ENCODE peak calls at places on chromosomes 12 and 14, in four cellular contexts. One of them, this sample, is unnamed.

GRCh38 chr14:22560638-22561365 is 28.2 kb downstream of the DAD1 start:
- DNase-seq in GM23248: no peak
- DNase-seq in AG20443: no peak
- DNase-seq in neural crest cell: no peak
- DNase-seq in this sample: no peak

GRCh38 chr14:77883479-77884238 is 83.8 kb downstream of the ADCK1 start:
- DNase-seq in GM23248: no peak
- DNase-seq in AG20443: no peak
- DNase-seq in neural crest cell: no peak
- DNase-seq in this sample: no peak

GRCh38 chr12:1948883-1949282 is 30.4 kb upstream of the CACNA2D4 start:
- DNase-seq in GM23248: no peak
- DNase-seq in AG20443: no peak
- DNase-seq in neural crest cell: no peak
- DNase-seq in this sample: no peak

GRCh38 chr12:119839201-119839600 is 37.9 kb downstream of the CIT start:
- DNase-seq in GM23248: no peak
- DNase-seq in AG20443: no peak
- DNase-seq in neural crest cell: no peak
- DNase-seq in this sample: no peak

GRCh38 chr14:52023518-52023917 is 34.2 kb downstream of the RTRAF start:
- DNase-seq in GM23248: peak; percentile 91
- DNase-seq in AG20443: peak; percentile 84
- DNase-seq in neural crest cell: no peak
- DNase-seq in this sample: no peak

GRCh38 chr14:50233335-50234250 is 2.2 kb upstream of the SOS2 start:
- DNase-seq in GM23248: no peak
- DNase-seq in AG20443: no peak
- DNase-seq in neural crest cell: no peak
- DNase-seq in this sample: no peak

GRCh38 chr12:82174383-82174782 is 183.8 kb downstream of the CCDC59 start:
- DNase-seq in GM23248: no peak
- DNase-seq in AG20443: no peak
- DNase-seq in neural crest cell: no peak
- DNase-seq in this sample: no peak

GRCh38 chr14:52776816-52777215 is 14.6 kb downstream of the GNPNAT1 start:
- DNase-seq in GM23248: no peak
- DNase-seq in AG20443: no peak
- DNase-seq in neural crest cell: no peak
- DNase-seq in this sample: no peak

GRCh38 chr12:93380480-93381121 is 2.9 kb downstream of the NUDT4 start:
- DNase-seq in GM23248: peak; percentile 64
- DNase-seq in AG20443: no peak
- DNase-seq in neural crest cell: no peak
- DNase-seq in this sample: no peak

GRCh38 chr12:58919271-58920101 is 818 bp downstream of the LRIG3 start:
- DNase-seq in GM23248: peak; percentile 70
- DNase-seq in AG20443: peak; percentile 33
- DNase-seq in neural crest cell: no peak
- DNase-seq in this sample: no peak

GRCh38 chr14:36167431-36167830 is 9.1 kb downstream of the PTCSC3 start:
- DNase-seq in GM23248: no peak
- DNase-seq in AG20443: no peak
- DNase-seq in neural crest cell: no peak
- DNase-seq in this sample: no peak

GRCh38 chr14:93939304-93940229 is 12.4 kb downstream of the FAM181A start:
- DNase-seq in GM23248: peak; percentile 76
- DNase-seq in AG20443: peak; percentile 94
- DNase-seq in neural crest cell: peak; percentile 96
- DNase-seq in this sample: no peak

GRCh38 chr12:32502693-32503510 is 103.5 kb downstream of the FGD4 start:
- DNase-seq in GM23248: peak; percentile 80
- DNase-seq in AG20443: peak; percentile 77
- DNase-seq in neural crest cell: no peak
- DNase-seq in this sample: no peak

GRCh38 chr12:127145929-127146789 is 1120.8 kb upstream of the TMEM132C start:
- DNase-seq in GM23248: peak; percentile 91
- DNase-seq in AG20443: peak; percentile 89
- DNase-seq in neural crest cell: no peak
- DNase-seq in this sample: no peak

GRCh38 chr14:31229638-31230229 is 22.1 kb upstream of the HECTD1 start:
- DNase-seq in GM23248: peak; percentile 98
- DNase-seq in AG20443: peak; percentile 93
- DNase-seq in neural crest cell: no peak
- DNase-seq in this sample: peak; percentile 95

GRCh38 chr14:87045241-87045640 is 947.7 kb downstream of the GALC start:
- DNase-seq in GM23248: no peak
- DNase-seq in AG20443: peak; percentile 12
- DNase-seq in neural crest cell: no peak
- DNase-seq in this sample: no peak

GRCh38 chr12:116620085-116620734 is 61.0 kb downstream of the MAP1LC3B2 start:
- DNase-seq in GM23248: no peak
- DNase-seq in AG20443: no peak
- DNase-seq in neural crest cell: no peak
- DNase-seq in this sample: no peak

GRCh38 chr12:67773896-67774295 is 125.4 kb downstream of the DYRK2 start:
- DNase-seq in GM23248: no peak
- DNase-seq in AG20443: no peak
- DNase-seq in neural crest cell: no peak
- DNase-seq in this sample: no peak

GRCh38 chr14:55417955-55418354 is 6.3 kb upstream of the ATG14 start:
- DNase-seq in GM23248: no peak
- DNase-seq in AG20443: no peak
- DNase-seq in neural crest cell: no peak
- DNase-seq in this sample: no peak

GRCh38 chr12:31589896-31590729 is 823 bp downstream of the DENND5B start:
- DNase-seq in GM23248: peak; percentile 84
- DNase-seq in AG20443: peak; percentile 75
- DNase-seq in neural crest cell: peak; percentile 69
- DNase-seq in this sample: no peak

GRCh38 chr14:81655423-81656314 is 122.0 kb upstream of the SEL1L start:
- DNase-seq in GM23248: no peak
- DNase-seq in AG20443: no peak
- DNase-seq in neural crest cell: no peak
- DNase-seq in this sample: no peak

GRCh38 chr14:92531151-92531873 is 17.7 kb downstream of the RIN3 start:
- DNase-seq in GM23248: no peak
- DNase-seq in AG20443: no peak
- DNase-seq in neural crest cell: no peak
- DNase-seq in this sample: no peak

GRCh38 chr14:93120522-93120921 is 4.8 kb upstream of the ITPK1 start:
- DNase-seq in GM23248: no peak
- DNase-seq in AG20443: no peak
- DNase-seq in neural crest cell: no peak
- DNase-seq in this sample: no peak

GRCh38 chr12:84653482-84653881 is 259.1 kb downstream of the SLC6A15 start:
- DNase-seq in GM23248: peak; percentile 2
- DNase-seq in AG20443: no peak
- DNase-seq in neural crest cell: no peak
- DNase-seq in this sample: no peak

GRCh38 chr14:75597149-75597548 is 18.7 kb downstream of the FLVCR2 start:
- DNase-seq in GM23248: no peak
- DNase-seq in AG20443: no peak
- DNase-seq in neural crest cell: no peak
- DNase-seq in this sample: no peak

GRCh38 chr14:96198430-96199133 is 6.1 kb upstream of the BDKRB2 start:
- DNase-seq in GM23248: no peak
- DNase-seq in AG20443: no peak
- DNase-seq in neural crest cell: no peak
- DNase-seq in this sample: no peak

GRCh38 chr12:66296171-66296683 is 6.1 kb upstream of the HELB start:
- DNase-seq in GM23248: peak; percentile 4
- DNase-seq in AG20443: no peak
- DNase-seq in neural crest cell: no peak
- DNase-seq in this sample: no peak

GRCh38 chr12:124296295-124296915 is 1.5 kb downstream of the RFLNA start:
- DNase-seq in GM23248: no peak
- DNase-seq in AG20443: no peak
- DNase-seq in neural crest cell: no peak
- DNase-seq in this sample: no peak

GRCh38 chr14:101889898-101890297 is 74.5 kb upstream of the DYNC1H1 start:
- DNase-seq in GM23248: peak; percentile 29
- DNase-seq in AG20443: peak; percentile 46
- DNase-seq in neural crest cell: no peak
- DNase-seq in this sample: no peak

GRCh38 chr12:29519585-29520182 is 22.2 kb upstream of the OVCH1 start:
- DNase-seq in GM23248: peak; percentile 56
- DNase-seq in AG20443: peak; percentile 38
- DNase-seq in neural crest cell: peak; percentile 45
- DNase-seq in this sample: no peak

This sample was measured in vagina.